ENCODE peak calls at places on chromosome 14, in six cellular contexts. One of them, this sample, is unnamed.

GRCh38 chr14:70692210-70692609 is 50.5 kb downstream of the TTC9 start:
- DNase-seq in A549: no peak
- DNase-seq in GM20000: no peak
- DNase-seq in AG04449: no peak
- DNase-seq in spleen: no peak
- DNase-seq in left lung: no peak
- DNase-seq in this sample: no peak

GRCh38 chr14:98726585-98727405 is 545.2 kb downstream of the BCL11B start:
- DNase-seq in spleen: no peak
- DNase-seq in AG04449: no peak
- DNase-seq in GM20000: no peak
- DNase-seq in left lung: no peak
- DNase-seq in A549: no peak
- DNase-seq in this sample: no peak

GRCh38 chr14:61365667-61366194 is 44.4 kb downstream of the PRKCH start:
- DNase-seq in A549: no peak
- DNase-seq in left lung: no peak
- DNase-seq in AG04449: no peak
- DNase-seq in GM20000: no peak
- DNase-seq in spleen: no peak
- DNase-seq in this sample: no peak

GRCh38 chr14:90726656-90727055 is 89.6 kb downstream of the TTC7B start:
- DNase-seq in GM20000: no peak
- DNase-seq in AG04449: peak; percentile 12
- DNase-seq in left lung: no peak
- DNase-seq in spleen: no peak
- DNase-seq in A549: peak; percentile 44
- DNase-seq in this sample: no peak

GRCh38 chr14:26846388-26846787 is 248.6 kb upstream of the NOVA1 start:
- DNase-seq in spleen: no peak
- DNase-seq in A549: no peak
- DNase-seq in left lung: no peak
- DNase-seq in AG04449: no peak
- DNase-seq in GM20000: no peak
- DNase-seq in this sample: no peak

GRCh38 chr14:77409131-77409533 is 14.2 kb downstream of the NOXRED1 start:
- DNase-seq in spleen: no peak
- DNase-seq in A549: peak; percentile 64
- DNase-seq in left lung: no peak
- DNase-seq in GM20000: no peak
- DNase-seq in AG04449: no peak
- DNase-seq in this sample: no peak

GRCh38 chr14:96698846-96699543 is 98.2 kb upstream of the VRK1 start:
- DNase-seq in A549: no peak
- DNase-seq in left lung: no peak
- DNase-seq in GM20000: peak; percentile 52
- DNase-seq in spleen: no peak
- DNase-seq in AG04449: no peak
- DNase-seq in this sample: no peak

GRCh38 chr14:85934123-85934885 is 404.4 kb downstream of the FLRT2 start:
- DNase-seq in A549: peak; percentile 70
- DNase-seq in AG04449: no peak
- DNase-seq in spleen: peak; percentile 72
- DNase-seq in left lung: no peak
- DNase-seq in GM20000: peak; percentile 38
- DNase-seq in this sample: no peak

GRCh38 chr14:21070610-21071224 is 613 bp downstream of the ARHGEF40 start:
- DNase-seq in spleen: peak; percentile 89
- DNase-seq in AG04449: no peak
- DNase-seq in A549: no peak
- DNase-seq in left lung: peak; percentile 82
- DNase-seq in GM20000: peak; percentile 70
- DNase-seq in this sample: peak; percentile 94

GRCh38 chr14:65346895-65347294 is 65.6 kb upstream of the FUT8 start:
- DNase-seq in spleen: no peak
- DNase-seq in left lung: peak; percentile 58
- DNase-seq in GM20000: no peak
- DNase-seq in AG04449: no peak
- DNase-seq in A549: no peak
- DNase-seq in this sample: no peak

GRCh38 chr14:55928316-55928715 is 189.9 kb upstream of the PELI2 start:
- DNase-seq in left lung: no peak
- DNase-seq in GM20000: no peak
- DNase-seq in AG04449: no peak
- DNase-seq in A549: no peak
- DNase-seq in spleen: no peak
- DNase-seq in this sample: no peak

GRCh38 chr14:59126714-59127436 is 61.6 kb upstream of the DAAM1 start:
- DNase-seq in left lung: no peak
- DNase-seq in GM20000: peak; percentile 64
- DNase-seq in A549: peak; percentile 68
- DNase-seq in spleen: no peak
- DNase-seq in AG04449: no peak
- DNase-seq in this sample: no peak

GRCh38 chr14:76376878-76377523 is 1.1 kb downstream of the ESRRB start:
- DNase-seq in spleen: no peak
- DNase-seq in A549: no peak
- DNase-seq in left lung: no peak
- DNase-seq in GM20000: no peak
- DNase-seq in AG04449: no peak
- DNase-seq in this sample: no peak

GRCh38 chr14:47675489-47676300 is at the start of gene MDGA2:
- DNase-seq in spleen: peak; percentile 66
- DNase-seq in AG04449: no peak
- DNase-seq in GM20000: no peak
- DNase-seq in left lung: peak; percentile 78
- DNase-seq in A549: peak; percentile 27
- DNase-seq in this sample: peak; percentile 72

GRCh38 chr14:46053221-46053620 is 598.4 kb downstream of the RPL10L start:
- DNase-seq in left lung: no peak
- DNase-seq in A549: no peak
- DNase-seq in GM20000: no peak
- DNase-seq in spleen: no peak
- DNase-seq in AG04449: no peak
- DNase-seq in this sample: no peak

GRCh38 chr14:57136669-57137068 is 132.0 kb downstream of the EXOC5 start:
- DNase-seq in AG04449: no peak
- DNase-seq in A549: no peak
- DNase-seq in spleen: no peak
- DNase-seq in GM20000: no peak
- DNase-seq in left lung: no peak
- DNase-seq in this sample: no peak
- TF ChIP-seq CTCF in AG04449: no peak
- TF ChIP-seq CTCF in A549: no peak
- TF ChIP-seq CTCF in spleen: no peak
- TF ChIP-seq CTCF in GM20000: no peak
- TF ChIP-seq CTCF in left lung: no peak
- TF ChIP-seq CTCF in this sample: no peak

GRCh38 chr14:35944847-35945246 is 118.7 kb downstream of the BRMS1L start:
- DNase-seq in spleen: no peak
- DNase-seq in GM20000: peak; percentile 24
- DNase-seq in A549: peak; percentile 56
- DNase-seq in AG04449: no peak
- DNase-seq in left lung: no peak
- DNase-seq in this sample: no peak
- TF ChIP-seq CTCF in spleen: no peak
- TF ChIP-seq CTCF in GM20000: peak; percentile 17
- TF ChIP-seq CTCF in A549: peak; percentile 13
- TF ChIP-seq CTCF in AG04449: no peak
- TF ChIP-seq CTCF in left lung: no peak
- TF ChIP-seq CTCF in this sample: peak; percentile 35

GRCh38 chr14:68279437-68279720 is 459.8 kb downstream of the RAD51B start:
- DNase-seq in spleen: no peak
- DNase-seq in left lung: no peak
- DNase-seq in A549: no peak
- DNase-seq in GM20000: no peak
- DNase-seq in AG04449: no peak
- DNase-seq in this sample: no peak

GRCh38 chr14:68278568-68279436 is 459.2 kb downstream of the RAD51B start:
- DNase-seq in spleen: no peak
- DNase-seq in left lung: no peak
- DNase-seq in GM20000: no peak
- DNase-seq in A549: peak; percentile 79
- DNase-seq in AG04449: no peak
- DNase-seq in this sample: no peak

GRCh38 chr14:68271996-68272395 is 452.4 kb downstream of the RAD51B start:
- DNase-seq in spleen: no peak
- DNase-seq in left lung: no peak
- DNase-seq in A549: no peak
- DNase-seq in AG04449: no peak
- DNase-seq in GM20000: no peak
- DNase-seq in this sample: no peak

GRCh38 chr14:68270342-68270741 is 450.8 kb downstream of the RAD51B start:
- DNase-seq in GM20000: no peak
- DNase-seq in A549: no peak
- DNase-seq in AG04449: no peak
- DNase-seq in left lung: no peak
- DNase-seq in spleen: no peak
- DNase-seq in this sample: no peak

DNA sequence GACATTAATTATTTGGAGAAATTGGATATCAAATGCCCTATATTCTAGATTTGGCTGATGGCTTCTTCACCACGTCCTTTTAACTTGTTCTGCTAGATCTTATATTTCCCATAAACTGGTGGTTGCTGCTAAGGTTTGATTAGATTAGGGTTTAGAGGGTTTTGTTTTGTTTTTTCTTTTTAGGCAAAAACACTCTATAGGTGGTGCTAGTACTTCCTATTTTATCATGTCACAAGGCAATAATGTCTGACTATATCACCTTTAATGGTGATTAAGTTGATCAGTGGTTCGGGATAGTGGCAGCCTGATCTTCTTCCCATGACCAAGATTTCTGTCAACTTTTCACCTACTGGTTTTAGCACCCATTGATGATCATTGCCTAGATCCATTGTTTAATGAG is 455.1 kb downstream of the RAD51B start:
- DNase-seq in A549: no peak
- DNase-seq in AG04449: no peak
- DNase-seq in GM20000: no peak
- DNase-seq in spleen: no peak
- DNase-seq in left lung: no peak
- DNase-seq in this sample: no peak
- TF ChIP-seq CTCF in A549: no peak
- TF ChIP-seq CTCF in AG04449: no peak
- TF ChIP-seq CTCF in GM20000: no peak
- TF ChIP-seq CTCF in spleen: no peak
- TF ChIP-seq CTCF in left lung: no peak
- TF ChIP-seq CTCF in this sample: peak; percentile 37

GRCh38 chr14:73710737-73711136 is 3.4 kb downstream of the PNMA1 start:
- DNase-seq in A549: no peak
- DNase-seq in spleen: no peak
- DNase-seq in GM20000: no peak
- DNase-seq in AG04449: no peak
- DNase-seq in left lung: no peak
- DNase-seq in this sample: no peak

GRCh38 chr14:73713206-73713803 is 879 bp downstream of the PNMA1 start:
- DNase-seq in A549: no peak
- DNase-seq in GM20000: no peak
- DNase-seq in left lung: no peak
- DNase-seq in spleen: no peak
- DNase-seq in AG04449: no peak
- DNase-seq in this sample: no peak

GRCh38 chr14:73713804-73714655 is at the start of gene PNMA1:
- DNase-seq in GM20000: peak; percentile 98
- DNase-seq in left lung: peak; percentile 97
- DNase-seq in A549: peak; percentile 82
- DNase-seq in spleen: peak; percentile 96
- DNase-seq in AG04449: no peak
- DNase-seq in this sample: no peak

GRCh38 chr14:73712540-73713141 is 1.5 kb downstream of the PNMA1 start:
- DNase-seq in spleen: peak; percentile 81
- DNase-seq in GM20000: peak; percentile 75
- DNase-seq in AG04449: no peak
- DNase-seq in left lung: no peak
- DNase-seq in A549: no peak
- DNase-seq in this sample: no peak

DNA sequence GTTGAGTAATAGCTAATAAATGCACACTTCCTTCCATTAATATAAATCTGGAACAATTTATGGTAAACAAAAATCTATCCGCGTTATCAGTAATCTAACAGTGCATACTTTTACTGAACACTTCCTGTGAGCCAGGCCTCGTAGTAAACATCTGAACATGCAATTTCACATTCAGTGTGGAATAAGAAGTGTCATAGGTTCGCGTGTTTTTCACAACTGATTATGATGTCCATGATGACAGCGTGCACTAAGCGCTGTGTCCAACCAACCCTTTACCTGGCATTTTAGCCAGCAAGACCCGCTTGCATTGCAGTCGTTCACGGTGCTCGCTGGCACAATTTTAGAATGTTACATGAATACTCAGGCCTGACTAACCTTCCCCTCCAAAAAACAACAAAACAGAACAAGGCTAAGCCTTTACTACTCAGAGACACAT is 2.1 kb downstream of the PNMA1 start:
- DNase-seq in AG04449: no peak
- DNase-seq in GM20000: no peak
- DNase-seq in left lung: no peak
- DNase-seq in A549: no peak
- DNase-seq in spleen: no peak
- DNase-seq in this sample: no peak
- TF ChIP-seq CTCF in AG04449: no peak
- TF ChIP-seq CTCF in GM20000: no peak
- TF ChIP-seq CTCF in left lung: no peak
- TF ChIP-seq CTCF in A549: no peak
- TF ChIP-seq CTCF in spleen: no peak
- TF ChIP-seq CTCF in this sample: no peak

GRCh38 chr14:29803045-29803444 is 124.6 kb downstream of the PRKD1 start:
- DNase-seq in spleen: no peak
- DNase-seq in AG04449: no peak
- DNase-seq in left lung: no peak
- DNase-seq in GM20000: no peak
- DNase-seq in A549: no peak
- DNase-seq in this sample: no peak

GRCh38 chr14:29799718-29800117 is 127.9 kb downstream of the PRKD1 start:
- DNase-seq in GM20000: no peak
- DNase-seq in AG04449: no peak
- DNase-seq in spleen: no peak
- DNase-seq in left lung: no peak
- DNase-seq in A549: no peak
- DNase-seq in this sample: no peak

GRCh38 chr14:29798776-29799175 is 128.9 kb downstream of the PRKD1 start:
- DNase-seq in spleen: no peak
- DNase-seq in A549: no peak
- DNase-seq in left lung: no peak
- DNase-seq in GM20000: no peak
- DNase-seq in AG04449: no peak
- DNase-seq in this sample: no peak

GRCh38 chr14:29802211-29802610 is 125.4 kb downstream of the PRKD1 start:
- DNase-seq in A549: no peak
- DNase-seq in AG04449: no peak
- DNase-seq in GM20000: no peak
- DNase-seq in left lung: no peak
- DNase-seq in spleen: no peak
- DNase-seq in this sample: no peak

DNA sequence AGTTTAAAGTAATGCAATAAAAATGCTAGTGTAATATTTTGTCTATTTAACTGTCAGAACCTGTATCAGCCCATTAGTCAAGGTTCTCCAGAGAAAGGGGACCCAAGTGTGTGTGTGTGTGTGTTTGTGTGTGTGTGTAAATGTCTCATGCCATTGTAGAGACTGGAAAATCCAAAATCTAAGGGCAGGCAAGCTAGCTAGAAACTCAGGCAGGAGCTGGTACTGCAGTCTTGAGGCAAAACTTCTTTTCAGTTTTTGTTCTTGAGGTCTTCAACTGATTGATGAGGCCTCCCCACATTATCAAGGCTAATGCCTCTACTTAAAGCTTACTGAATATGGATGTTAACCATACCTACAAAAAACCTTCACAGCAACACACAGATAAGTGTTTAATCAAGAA is 126.7 kb downstream of the PRKD1 start:
- DNase-seq in GM20000: no peak
- DNase-seq in left lung: no peak
- DNase-seq in spleen: no peak
- DNase-seq in AG04449: no peak
- DNase-seq in A549: peak; percentile 2
- DNase-seq in this sample: no peak
- TF ChIP-seq CTCF in GM20000: no peak
- TF ChIP-seq CTCF in left lung: no peak
- TF ChIP-seq CTCF in spleen: no peak
- TF ChIP-seq CTCF in AG04449: no peak
- TF ChIP-seq CTCF in A549: no peak
- TF ChIP-seq CTCF in this sample: peak; percentile 23

This sample was measured in chondrocyte.